ENCODE peak calls at places on chromosomes 11 and 22, in five cellular contexts. L is AG10803, I is left ventricle myocardium inferior, V is GM12878, W is AG04450. C is an unnamed sample.

GRCh38 chr11:130798280-130798679 is 118.0 kb downstream of the SNX19 start:
- DNase-seq in L (peak; percentile 94), I (no peak), V (no peak), W (peak; percentile 69), C (peak; percentile 91)

GRCh38 chr11:8098361-8098760 is 17.4 kb downstream of the TUB start:
- DNase-seq in L (peak; percentile 75), I (no peak), V (no peak), W (peak; percentile 20), C (peak; percentile 40)

GRCh38 chr11:77203901-77204755 is 76.1 kb downstream of the MYO7A start:
- DNase-seq in L (no peak), I (no peak), V (no peak), W (no peak), C (no peak)

GRCh38 chr11:67082071-67082791 is 25.6 kb downstream of the RHOD start:
- DNase-seq in L (no peak), I (no peak), V (no peak), W (no peak), C (no peak)

GRCh38 chr22:44486538-44486937 is 11.5 kb downstream of the RTL6 start:
- DNase-seq in L (no peak), I (no peak), V (no peak), W (no peak), C (no peak)

GRCh38 chr11:78782725-78783124 is 208.1 kb upstream of the NARS2 start:
- DNase-seq in L (no peak), I (no peak), V (no peak), W (no peak), C (no peak)

GRCh38 chr11:109728056-109728455 is 306.1 kb downstream of the C11orf87 start:
- DNase-seq in L (no peak), I (no peak), V (no peak), W (no peak), C (no peak)

GRCh38 chr11:84249344-84250135 is 963.4 kb upstream of the CCDC90B start:
- DNase-seq in L (no peak), I (no peak), V (peak; percentile 25), W (no peak), C (no peak)

GRCh38 chr11:124751391-124751740 is 689 bp downstream of the VSIG2 start:
- DNase-seq in L (no peak), I (no peak), V (no peak), W (no peak), C (no peak)

GRCh38 chr11:46055371-46055770 is 65.9 kb downstream of the PHF21A start:
- DNase-seq in L (peak; percentile 42), I (no peak), V (no peak), W (peak; percentile 24), C (no peak)

GRCh38 chr11:46273511-46274205 is 3.8 kb upstream of the CREB3L1 start:
- DNase-seq in L (peak; percentile 51), I (no peak), V (no peak), W (no peak), C (no peak)

GRCh38 chr22:31036671-31037550 is 44.2 kb upstream of the SMTN start:
- DNase-seq in L (peak; percentile 90), I (no peak), V (no peak), W (no peak), C (peak; percentile 85)

GRCh38 chr11:118569670-118570069 is 2.5 kb upstream of the ARCN1 start:
- DNase-seq in L (no peak), I (no peak), V (no peak), W (no peak), C (no peak)

GRCh38 chr11:26078217-26078821 is 253.6 kb upstream of the ANO3 start:
- DNase-seq in L (no peak), I (no peak), V (no peak), W (no peak), C (no peak)

GRCh38 chr11:17598700-17599459 is 51.8 kb downstream of the OTOG start:
- DNase-seq in L (peak; percentile 48), I (peak; percentile 65), V (peak; percentile 1), W (peak; percentile 26), C (peak; percentile 5)

GRCh38 chr22:19576460-19577421 is 52.5 kb upstream of the CLDN5 start:
- DNase-seq in L (peak; percentile 27), I (peak; percentile 42), V (no peak), W (no peak), C (peak; percentile 20)

GRCh38 chr11:69311767-69312385 is 17.9 kb downstream of the MYEOV start:
- DNase-seq in L (peak; percentile 6), I (no peak), V (no peak), W (no peak), C (no peak)

GRCh38 chr22:43060213-43060612 is 29.0 kb downstream of the TTLL1 start:
- DNase-seq in L (no peak), I (no peak), V (no peak), W (no peak), C (no peak)

GRCh38 chr11:592918-593317 is 16.6 kb downstream of the PHRF1 start:
- DNase-seq in L (no peak), I (no peak), V (no peak), W (no peak), C (no peak)

GRCh38 chr22:29998627-29999026 is 81.6 kb upstream of the HORMAD2 start:
- DNase-seq in L (no peak), I (no peak), V (no peak), W (no peak), C (no peak)

GRCh38 chr11:117908959-117909610 is 20.1 kb downstream of the TMPRSS13 start:
- DNase-seq in L (no peak), I (no peak), V (no peak), W (no peak), C (no peak)

GRCh38 chr11:32830796-32831195 is 1.1 kb downstream of the PRRG4 start:
- DNase-seq in L (no peak), I (no peak), V (no peak), W (no peak), C (no peak)

GRCh38 chr11:18495703-18496102 is 31.0 kb downstream of the TSG101 start:
- DNase-seq in L (peak; percentile 8), I (no peak), V (no peak), W (no peak), C (no peak)

GRCh38 chr11:4085575-4085974 is 9.0 kb upstream of the RRM1 start:
- DNase-seq in L (no peak), I (no peak), V (no peak), W (no peak), C (no peak)

GRCh38 chr11:4086584-4087353 is 7.8 kb upstream of the RRM1 start:
- DNase-seq in L (no peak), I (no peak), V (no peak), W (no peak), C (no peak)

GRCh38 chr11:4090258-4090657 is 4.3 kb upstream of the RRM1 start:
- DNase-seq in L (no peak), I (no peak), V (no peak), W (no peak), C (no peak)

GRCh38 chr11:4084406-4084805 is 10.2 kb upstream of the RRM1 start:
- DNase-seq in L (no peak), I (no peak), V (no peak), W (no peak), C (no peak)

GRCh38 chr11:4087551-4087950 is 7.0 kb upstream of the RRM1 start:
- DNase-seq in L (peak; percentile 50), I (no peak), V (no peak), W (no peak), C (no peak)
- TF ChIP-seq CTCF in L (peak; percentile 39), I (no peak), V (no peak), W (peak; percentile 42), C (peak; percentile 37)

GRCh38 chr11:121929581-121929980 is 186.4 kb downstream of the BLID start:
- DNase-seq in L (peak; percentile 68), I (peak; percentile 28), V (no peak), W (no peak), C (no peak)

GRCh38 chr11:121927789-121928188 is 188.2 kb downstream of the BLID start:
- DNase-seq in L (no peak), I (no peak), V (no peak), W (no peak), C (no peak)

GRCh38 chr11:121927359-121927758 is 188.7 kb downstream of the BLID start:
- DNase-seq in L (no peak), I (no peak), V (no peak), W (no peak), C (no peak)

GRCh38 chr11:121930004-121930965 is 185.7 kb downstream of the BLID start:
- DNase-seq in L (peak; percentile 52), I (no peak), V (peak; percentile 7), W (no peak), C (no peak)

DNA sequence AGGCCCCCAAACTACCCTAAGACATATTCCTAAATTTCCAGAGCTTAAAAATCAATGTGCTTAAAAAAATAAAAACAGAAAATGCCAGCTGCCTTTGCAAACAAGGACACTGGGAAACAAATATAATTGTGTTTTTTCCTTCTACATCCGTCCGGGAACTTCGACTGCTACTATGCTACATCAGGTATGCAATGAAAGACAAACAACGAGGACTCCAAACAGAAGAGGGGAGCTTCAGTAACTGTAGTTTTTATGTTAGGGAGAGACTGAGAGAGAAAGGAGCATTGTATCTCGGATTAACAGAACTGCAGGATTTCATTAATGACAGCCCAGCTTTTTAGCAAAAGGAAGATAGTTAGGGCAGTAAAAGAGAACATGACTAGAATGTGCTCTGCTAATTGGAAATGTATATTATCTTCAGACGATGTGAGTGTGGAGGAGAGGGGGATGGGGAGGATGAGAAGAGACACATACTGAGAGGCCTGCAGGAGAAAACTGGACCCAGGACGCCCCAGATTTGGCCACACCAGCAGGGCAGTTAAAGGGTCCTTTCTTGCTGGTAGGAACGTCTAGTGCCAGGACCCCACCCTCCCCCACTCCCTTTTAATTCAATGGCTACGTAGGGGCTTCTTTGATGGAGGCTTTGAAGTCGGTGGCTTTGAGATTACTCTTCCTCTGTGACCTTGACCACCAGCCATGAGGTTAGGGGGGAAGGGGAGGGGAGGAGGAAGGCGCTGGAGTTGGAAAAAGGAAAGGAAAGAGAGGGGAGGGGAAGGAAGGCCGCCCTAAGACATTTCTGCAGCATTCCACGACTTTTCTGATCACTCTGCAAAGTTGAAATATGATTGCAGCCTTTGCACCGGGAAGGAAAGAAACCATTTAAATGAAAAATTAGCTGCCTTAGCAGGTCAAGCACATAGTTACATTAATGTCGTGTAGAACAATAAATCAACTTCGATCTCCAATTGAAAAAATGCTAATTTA is 187.1 kb downstream of the BLID start:
- DNase-seq in L (no peak), I (no peak), V (no peak), W (no peak), C (no peak)
- H3K4me3 ChIP-seq in L (peak overlapping the region; percentile 46), I (peak overlapping the region; percentile 60), V (peak overlapping the region; percentile 34), W (peak overlapping the region; percentile 5), C (no peak overlapping the region)

DNA sequence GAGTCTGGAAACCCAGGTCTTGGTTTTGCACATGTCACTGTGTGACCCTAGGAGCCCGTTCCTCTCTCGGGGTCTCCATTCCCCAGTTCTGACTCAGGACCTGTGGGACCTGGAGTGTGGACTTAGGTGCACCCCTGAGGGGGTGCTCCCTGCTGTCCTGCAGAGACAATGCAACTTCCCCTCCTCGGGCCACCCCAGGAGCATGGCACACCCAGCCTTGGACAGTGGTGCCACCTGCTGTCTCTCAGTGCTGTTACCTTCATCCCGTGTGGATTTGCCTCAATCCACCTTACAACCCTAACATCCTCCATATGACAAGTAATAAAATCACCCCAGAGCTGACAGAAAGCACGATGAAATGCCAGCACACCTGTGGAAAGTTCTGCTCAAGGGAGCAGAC is 27.5 kb upstream of the CRYBB3 start:
- DNase-seq in L (no peak), I (no peak), V (no peak), W (no peak), C (no peak)
- TF ChIP-seq CTCF in L (no peak), I (peak; percentile 71), V (peak; percentile 76), W (no peak), C (no peak)

DNA sequence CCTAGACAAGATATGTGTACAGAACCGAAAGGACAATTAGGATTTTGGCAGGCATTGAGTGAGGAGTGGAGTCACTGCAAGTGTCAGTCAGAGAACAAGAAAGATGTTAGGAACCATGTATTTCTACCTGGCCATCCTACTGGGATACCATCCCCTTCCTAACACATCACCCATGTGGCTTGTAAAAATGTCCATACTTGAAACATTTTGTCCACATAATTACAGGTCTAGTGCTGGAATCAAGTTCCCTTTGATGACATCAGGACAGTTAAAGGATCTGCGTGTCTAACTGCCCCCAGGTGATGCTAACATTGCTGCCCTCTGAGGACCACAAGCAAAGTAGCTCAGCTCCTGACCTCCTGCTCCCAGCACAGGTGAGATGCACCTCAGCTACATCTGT is 31.9 kb upstream of the GGTLC2 start:
- DNase-seq in L (no peak), I (no peak), V (no peak), W (no peak), C (no peak)
- H3K4me3 ChIP-seq in L (no peak overlapping the region), I (no peak overlapping the region), V (no peak overlapping the region), W (no peak overlapping the region), C (no peak overlapping the region)

C was measured in AG09309.